ENCODE peak calls at places on chromosomes 5 and 9, in seven cellular contexts. E is psoas muscle; K is upper lobe of right lung; X is activated CD8-positive, alpha-beta memory T cell treated with anti-CD3 and anti-CD28 coated beads, Interleukin-2, amount 10 ng/mL, durations not matched to agents 7 days and 5 days; L is naive B cell; N is choroid plexus epithelial cell; F is GM04504. O is an unnamed sample.

GRCh38 chr5:61371474-61371873 is 39.4 kb downstream of the ZSWIM6 start:
- DNase-seq in E (no peak), K (no peak), X (no peak), L (no peak), N (no peak), F (no peak), O (no peak)

GRCh38 chr5:133742370-133743036 is 130.2 kb upstream of the FSTL4 start:
- DNase-seq in E (no peak), K (no peak), X (peak), L (peak), N (no peak), F (no peak), O (no peak)

GRCh38 chr9:115198018-115198417 is 80.1 kb upstream of the TNC start:
- DNase-seq in E (peak), K (no peak), X (no peak), L (no peak), N (peak), F (no peak), O (no peak)

GRCh38 chr5:56516936-56517521 is 283.9 kb upstream of the ANKRD55 start:
- DNase-seq in E (no peak), K (no peak), X (no peak), L (no peak), N (peak), F (no peak), O (peak)

GRCh38 chr5:127988149-127988755 is 95.3 kb upstream of the SLC12A2 start:
- DNase-seq in E (no peak), K (no peak), X (no peak), L (no peak), N (peak), F (peak), O (peak)

GRCh38 chr5:54398191-54398590 is 57.3 kb upstream of the HSPB3 start:
- DNase-seq in E (no peak), K (no peak), X (no peak), L (no peak), N (no peak), F (no peak), O (no peak)

GRCh38 chr9:70410368-70410767 is 4.1 kb downstream of the KLF9 start:
- DNase-seq in E (no peak), K (no peak), X (no peak), L (no peak), N (peak), F (no peak), O (peak)

GRCh38 chr9:68416891-68417570 is 60.6 kb downstream of the PGM5 start:
- DNase-seq in E (no peak), K (no peak), X (no peak), L (no peak), N (peak), F (no peak), O (peak)

GRCh38 chr9:126701820-126702500 is 88.2 kb downstream of the LMX1B start:
- DNase-seq in E (no peak), K (peak), X (no peak), L (no peak), N (no peak), F (no peak), O (no peak)

GRCh38 chr5:115431116-115431515 is 113.5 kb downstream of the FEM1C start:
- DNase-seq in E (no peak), K (no peak), X (no peak), L (no peak), N (no peak), F (no peak), O (no peak)

GRCh38 chr9:136723362-136723976 is 11.1 kb downstream of the DIPK1B start:
- DNase-seq in E (no peak), K (no peak), X (no peak), L (no peak), N (no peak), F (no peak), O (no peak)

GRCh38 chr9:22114956-22115355 is 105.9 kb upstream of the CDKN2B start:
- DNase-seq in E (no peak), K (no peak), X (no peak), L (no peak), N (peak), F (no peak), O (no peak)

GRCh38 chr5:11777096-11777495 is 127.2 kb downstream of the CTNND2 start:
- DNase-seq in E (no peak), K (no peak), X (no peak), L (no peak), N (no peak), F (no peak), O (no peak)

GRCh38 chr5:133785182-133785581 is 172.8 kb upstream of the FSTL4 start:
- DNase-seq in E (no peak), K (no peak), X (no peak), L (no peak), N (no peak), F (no peak), O (no peak)

GRCh38 chr5:83701886-83702285 is 18.8 kb downstream of the HAPLN1 start:
- DNase-seq in E (no peak), K (no peak), X (no peak), L (no peak), N (no peak), F (no peak), O (no peak)

GRCh38 chr5:76972670-76973069 is 19.8 kb downstream of the CRHBP start:
- DNase-seq in E (no peak), K (no peak), X (no peak), L (no peak), N (no peak), F (no peak), O (no peak)

GRCh38 chr9:134057311-134057665 is 10.5 kb downstream of the BRD3 start:
- DNase-seq in E (no peak), K (peak), X (no peak), L (no peak), N (no peak), F (no peak), O (no peak)

GRCh38 chr5:172380992-172381643 is 73.2 kb downstream of the SH3PXD2B start:
- DNase-seq in E (peak), K (peak), X (no peak), L (no peak), N (no peak), F (no peak), O (no peak)

GRCh38 chr5:51385214-51385613 is 2.0 kb downstream of the ISL1 start:
- DNase-seq in E (no peak), K (no peak), X (no peak), L (no peak), N (no peak), F (no peak), O (no peak)

GRCh38 chr5:146890733-146891440 is 12.3 kb upstream of the PPP2R2B start:
- DNase-seq in E (no peak), K (no peak), X (no peak), L (no peak), N (peak), F (no peak), O (no peak)

GRCh38 chr5:172473427-172473826 is 19.1 kb upstream of the SH3PXD2B start:
- DNase-seq in E (no peak), K (no peak), X (no peak), L (no peak), N (no peak), F (no peak), O (no peak)

GRCh38 chr9:81601639-81602623 is 87.4 kb downstream of the TLE1 start:
- DNase-seq in E (no peak), K (no peak), X (no peak), L (no peak), N (peak), F (no peak), O (peak)

GRCh38 chr5:45189042-45189441 is 380.3 kb downstream of the MRPS30 start:
- DNase-seq in E (no peak), K (no peak), X (no peak), L (no peak), N (no peak), F (no peak), O (no peak)

GRCh38 chr5:111551569-111552275 is 39.4 kb upstream of the STARD4 start:
- DNase-seq in E (no peak), K (no peak), X (no peak), L (no peak), N (no peak), F (no peak), O (peak)

GRCh38 chr5:38845555-38846378 is at the start of gene OSMR:
- DNase-seq in E (peak), K (peak), X (no peak), L (no peak), N (peak), F (peak), O (peak)

GRCh38 chr5:163760498-163760897 is 255.1 kb downstream of the MAT2B start:
- DNase-seq in E (no peak), K (no peak), X (no peak), L (no peak), N (peak), F (no peak), O (peak)

GRCh38 chr9:98362624-98363023 is 107.2 kb upstream of the TBC1D2 start:
- DNase-seq in E (no peak), K (no peak), X (no peak), L (no peak), N (no peak), F (no peak), O (no peak)

O was measured in dermis microvascular lymphatic vessel endothelial cell.